ENCODE peak calls at places on chromosomes 2 and 18, in eight cellular contexts. One of them, this sample, is unnamed.
A peak's percentile ranks its signal among the peaks of the same experiment; 100 is the strongest.

GRCh38 chr18:7941533-7941932 is 374.4 kb downstream of the PTPRM start:
- DNase-seq in ascending aorta: no peak
- DNase-seq in mammary epithelial cell: peak; percentile 80
- DNase-seq in CD8-positive, alpha-beta T cell: no peak
- DNase-seq in psoas muscle: peak; percentile 61
- DNase-seq in endothelial cell of umbilical vein: peak; percentile 35
- DNase-seq in stomach: peak; percentile 91
- DNase-seq in heart left ventricle: peak; percentile 71
- DNase-seq in this sample: no peak

GRCh38 chr2:221571108-221571390 is 1.1 kb downstream of the EPHA4 start:
- DNase-seq in stomach: no peak
- DNase-seq in psoas muscle: peak; percentile 13
- DNase-seq in ascending aorta: no peak
- DNase-seq in mammary epithelial cell: no peak
- DNase-seq in endothelial cell of umbilical vein: peak; percentile 27
- DNase-seq in CD8-positive, alpha-beta T cell: peak; percentile 40
- DNase-seq in heart left ventricle: no peak
- DNase-seq in this sample: peak; percentile 3

GRCh38 chr2:174957049-174957448 is 48.1 kb downstream of the CHN1 start:
- DNase-seq in CD8-positive, alpha-beta T cell: no peak
- DNase-seq in ascending aorta: no peak
- DNase-seq in heart left ventricle: no peak
- DNase-seq in stomach: no peak
- DNase-seq in endothelial cell of umbilical vein: no peak
- DNase-seq in mammary epithelial cell: no peak
- DNase-seq in psoas muscle: no peak
- DNase-seq in this sample: no peak

GRCh38 chr2:234377761-234378341 is 119.0 kb downstream of the ARL4C start:
- DNase-seq in endothelial cell of umbilical vein: no peak
- DNase-seq in ascending aorta: no peak
- DNase-seq in psoas muscle: no peak
- DNase-seq in heart left ventricle: no peak
- DNase-seq in CD8-positive, alpha-beta T cell: no peak
- DNase-seq in stomach: no peak
- DNase-seq in mammary epithelial cell: no peak
- DNase-seq in this sample: no peak

GRCh38 chr2:106020821-106021316 is 173.2 kb downstream of the UXS1 start:
- DNase-seq in psoas muscle: no peak
- DNase-seq in mammary epithelial cell: no peak
- DNase-seq in stomach: no peak
- DNase-seq in heart left ventricle: peak; percentile 44
- DNase-seq in ascending aorta: no peak
- DNase-seq in endothelial cell of umbilical vein: no peak
- DNase-seq in CD8-positive, alpha-beta T cell: no peak
- DNase-seq in this sample: no peak

GRCh38 chr2:109185801-109186570 is 57.0 kb downstream of the SH3RF3 start:
- DNase-seq in CD8-positive, alpha-beta T cell: no peak
- DNase-seq in heart left ventricle: peak; percentile 55
- DNase-seq in ascending aorta: peak; percentile 88
- DNase-seq in endothelial cell of umbilical vein: peak; percentile 70
- DNase-seq in stomach: no peak
- DNase-seq in mammary epithelial cell: no peak
- DNase-seq in psoas muscle: peak; percentile 81
- DNase-seq in this sample: no peak

GRCh38 chr18:59649575-59649974 is 47.6 kb downstream of the CCBE1 start:
- DNase-seq in heart left ventricle: no peak
- DNase-seq in mammary epithelial cell: no peak
- DNase-seq in endothelial cell of umbilical vein: no peak
- DNase-seq in ascending aorta: no peak
- DNase-seq in psoas muscle: no peak
- DNase-seq in stomach: no peak
- DNase-seq in CD8-positive, alpha-beta T cell: no peak
- DNase-seq in this sample: no peak

GRCh38 chr2:54396107-54396506 is 60.0 kb upstream of the SPTBN1 start:
- DNase-seq in CD8-positive, alpha-beta T cell: no peak
- DNase-seq in stomach: no peak
- DNase-seq in psoas muscle: no peak
- DNase-seq in endothelial cell of umbilical vein: peak; percentile 81
- DNase-seq in mammary epithelial cell: no peak
- DNase-seq in ascending aorta: no peak
- DNase-seq in heart left ventricle: no peak
- DNase-seq in this sample: no peak

GRCh38 chr18:22172594-22173049 is 3.2 kb downstream of the GATA6 start:
- DNase-seq in psoas muscle: no peak
- DNase-seq in heart left ventricle: no peak
- DNase-seq in ascending aorta: no peak
- DNase-seq in stomach: no peak
- DNase-seq in endothelial cell of umbilical vein: peak; percentile 71
- DNase-seq in mammary epithelial cell: no peak
- DNase-seq in CD8-positive, alpha-beta T cell: no peak
- DNase-seq in this sample: no peak

GRCh38 chr2:134089454-134089853 is 164.4 kb upstream of the MGAT5 start:
- DNase-seq in CD8-positive, alpha-beta T cell: no peak
- DNase-seq in endothelial cell of umbilical vein: no peak
- DNase-seq in psoas muscle: no peak
- DNase-seq in ascending aorta: no peak
- DNase-seq in mammary epithelial cell: no peak
- DNase-seq in heart left ventricle: no peak
- DNase-seq in stomach: no peak
- DNase-seq in this sample: no peak

GRCh38 chr2:109446531-109447131 is 167.1 kb downstream of the SEPTIN10 start:
- DNase-seq in heart left ventricle: no peak
- DNase-seq in CD8-positive, alpha-beta T cell: no peak
- DNase-seq in ascending aorta: peak; percentile 61
- DNase-seq in mammary epithelial cell: no peak
- DNase-seq in psoas muscle: no peak
- DNase-seq in endothelial cell of umbilical vein: no peak
- DNase-seq in stomach: no peak
- DNase-seq in this sample: no peak

GRCh38 chr2:35410431-35411061 is 945.0 kb upstream of the CRIM1 start:
- DNase-seq in mammary epithelial cell: peak; percentile 12
- DNase-seq in stomach: peak; percentile 45
- DNase-seq in ascending aorta: no peak
- DNase-seq in heart left ventricle: peak; percentile 28
- DNase-seq in endothelial cell of umbilical vein: peak; percentile 55
- DNase-seq in CD8-positive, alpha-beta T cell: no peak
- DNase-seq in psoas muscle: peak; percentile 45
- DNase-seq in this sample: no peak

DNA sequence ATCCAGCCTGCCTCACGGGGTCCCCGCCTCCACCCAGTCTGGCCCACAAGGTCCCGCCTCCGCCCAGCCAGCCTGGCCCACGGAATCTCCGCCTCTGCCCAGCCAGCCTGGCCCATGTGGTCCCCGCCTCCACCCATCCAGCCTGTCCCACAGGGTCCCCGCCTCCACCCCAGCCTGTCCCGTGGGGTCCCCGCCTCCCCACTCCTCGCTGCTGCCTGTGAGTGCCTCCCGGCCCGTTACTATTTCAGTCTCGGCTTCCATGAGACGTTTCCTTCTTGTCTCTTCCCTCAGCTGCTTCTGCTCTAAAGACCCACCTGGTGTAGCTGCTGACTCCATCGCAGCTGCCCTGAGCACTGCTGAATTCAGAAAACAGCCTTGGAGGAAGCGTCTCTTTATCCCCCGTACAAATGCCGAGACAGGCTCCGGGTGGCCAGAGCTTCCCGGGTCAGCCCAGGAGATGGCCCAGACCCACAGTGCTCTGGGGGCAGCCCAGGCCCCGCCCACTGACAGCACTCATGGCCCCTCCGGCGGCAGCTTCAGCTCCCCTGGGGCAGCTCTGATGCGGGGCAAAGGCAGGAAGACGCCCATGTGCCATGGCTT is 69.8 kb downstream of the NFATC1 start:
- DNase-seq in stomach: peak; percentile 34
- DNase-seq in ascending aorta: no peak
- DNase-seq in heart left ventricle: peak; percentile 53
- DNase-seq in psoas muscle: no peak
- DNase-seq in mammary epithelial cell: no peak
- DNase-seq in CD8-positive, alpha-beta T cell: no peak
- DNase-seq in endothelial cell of umbilical vein: peak; percentile 28
- DNase-seq in this sample: peak; percentile 76
- H3K4me3 ChIP-seq in stomach: no peak overlapping the region
- H3K4me3 ChIP-seq in ascending aorta: no peak overlapping the region
- H3K4me3 ChIP-seq in heart left ventricle: peak overlapping the region; percentile 47
- H3K4me3 ChIP-seq in psoas muscle: no peak overlapping the region
- H3K4me3 ChIP-seq in mammary epithelial cell: no peak overlapping the region
- H3K4me3 ChIP-seq in CD8-positive, alpha-beta T cell: no peak overlapping the region
- H3K4me3 ChIP-seq in endothelial cell of umbilical vein: no peak overlapping the region
- H3K4me3 ChIP-seq in this sample: peak overlapping the region; percentile 59

GRCh38 chr2:166000401-166000800 is 46.8 kb upstream of the TTC21B start:
- DNase-seq in heart left ventricle: no peak
- DNase-seq in endothelial cell of umbilical vein: no peak
- DNase-seq in ascending aorta: no peak
- DNase-seq in mammary epithelial cell: no peak
- DNase-seq in stomach: no peak
- DNase-seq in psoas muscle: no peak
- DNase-seq in CD8-positive, alpha-beta T cell: no peak
- DNase-seq in this sample: no peak
- TF ChIP-seq CTCF in heart left ventricle: no peak
- TF ChIP-seq CTCF in endothelial cell of umbilical vein: no peak
- TF ChIP-seq CTCF in ascending aorta: no peak
- TF ChIP-seq CTCF in mammary epithelial cell: no peak
- TF ChIP-seq CTCF in stomach: no peak
- TF ChIP-seq CTCF in psoas muscle: no peak
- TF ChIP-seq CTCF in CD8-positive, alpha-beta T cell: no peak
- TF ChIP-seq CTCF in this sample: no peak

GRCh38 chr2:48512586-48512985 is 17.4 kb upstream of the STON1 start:
- DNase-seq in ascending aorta: no peak
- DNase-seq in heart left ventricle: no peak
- DNase-seq in psoas muscle: no peak
- DNase-seq in CD8-positive, alpha-beta T cell: no peak
- DNase-seq in stomach: no peak
- DNase-seq in mammary epithelial cell: no peak
- DNase-seq in endothelial cell of umbilical vein: no peak
- DNase-seq in this sample: no peak
- H3K36me3 ChIP-seq in ascending aorta: peaks cover 31% of the 10 kb centered on the region
- H3K36me3 ChIP-seq in heart left ventricle: peaks cover 4% of the 10 kb centered on the region
- H3K36me3 ChIP-seq in psoas muscle: peaks cover 80% of the 10 kb centered on the region
- H3K36me3 ChIP-seq in CD8-positive, alpha-beta T cell: peaks cover 39% of the 10 kb centered on the region
- H3K36me3 ChIP-seq in stomach: peaks cover 69% of the 10 kb centered on the region
- H3K36me3 ChIP-seq in mammary epithelial cell: peaks cover 4% of the 10 kb centered on the region
- H3K36me3 ChIP-seq in endothelial cell of umbilical vein: no peaks in the 10 kb centered on the region
- H3K36me3 ChIP-seq in this sample: peaks cover 6% of the 10 kb centered on the region

DNA sequence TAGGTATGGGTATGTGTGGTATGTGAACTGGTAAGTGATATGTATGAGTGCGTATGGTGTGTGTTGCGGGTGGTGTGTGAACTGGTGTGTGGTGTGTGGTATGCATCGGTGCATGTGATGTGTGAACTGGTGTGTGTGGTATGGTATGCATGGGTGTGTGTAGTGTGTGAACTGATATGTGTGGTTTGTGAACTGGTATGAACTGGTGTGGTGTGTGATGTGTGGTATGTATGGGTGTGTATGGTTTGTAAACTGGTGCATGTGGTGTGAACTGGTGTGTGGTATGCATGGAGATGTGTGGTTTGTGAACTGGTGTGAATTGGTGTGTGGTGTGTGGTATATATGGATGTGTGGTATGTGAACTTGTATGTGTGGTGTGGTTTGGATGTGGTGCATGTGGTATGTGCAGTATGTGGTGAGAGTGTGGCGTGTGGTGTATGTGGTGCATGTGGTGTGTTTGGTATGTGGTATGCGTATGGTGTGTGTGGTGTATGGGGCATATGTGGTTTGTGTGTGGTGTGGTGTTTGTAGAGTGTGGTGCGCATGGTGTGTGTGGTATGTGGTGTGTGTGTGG is 208.9 kb upstream of the TNP1 start:
- DNase-seq in mammary epithelial cell: no peak
- DNase-seq in heart left ventricle: no peak
- DNase-seq in stomach: no peak
- DNase-seq in psoas muscle: no peak
- DNase-seq in CD8-positive, alpha-beta T cell: no peak
- DNase-seq in endothelial cell of umbilical vein: no peak
- DNase-seq in ascending aorta: no peak
- DNase-seq in this sample: no peak
- H3K4me3 ChIP-seq in mammary epithelial cell: no peak overlapping the region
- H3K4me3 ChIP-seq in heart left ventricle: no peak overlapping the region
- H3K4me3 ChIP-seq in stomach: no peak overlapping the region
- H3K4me3 ChIP-seq in psoas muscle: no peak overlapping the region
- H3K4me3 ChIP-seq in CD8-positive, alpha-beta T cell: no peak overlapping the region
- H3K4me3 ChIP-seq in endothelial cell of umbilical vein: no peak overlapping the region
- H3K4me3 ChIP-seq in ascending aorta: no peak overlapping the region
- H3K4me3 ChIP-seq in this sample: no peak overlapping the region

DNA sequence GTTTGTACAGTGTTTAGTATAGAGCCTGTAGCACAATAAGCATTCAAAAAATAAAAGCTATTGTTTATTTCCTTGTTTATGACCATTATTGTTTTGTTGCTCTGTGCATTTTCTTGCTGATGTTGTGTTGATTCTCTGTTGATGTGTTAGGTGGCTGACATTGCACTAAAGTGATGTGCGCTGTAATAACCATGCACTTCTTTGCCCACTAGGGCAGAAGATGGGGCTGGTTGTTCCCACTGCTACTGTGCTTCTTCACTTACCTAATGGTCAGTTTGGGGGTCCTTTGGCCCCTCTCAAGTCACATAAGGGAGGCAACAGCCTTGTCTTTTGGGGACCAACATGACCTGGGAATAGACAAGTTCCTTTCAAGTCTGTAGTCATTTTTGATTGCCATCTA is 6.0 kb downstream of the SCG2 start:
- DNase-seq in mammary epithelial cell: no peak
- DNase-seq in stomach: no peak
- DNase-seq in endothelial cell of umbilical vein: no peak
- DNase-seq in CD8-positive, alpha-beta T cell: no peak
- DNase-seq in psoas muscle: no peak
- DNase-seq in ascending aorta: no peak
- DNase-seq in heart left ventricle: no peak
- DNase-seq in this sample: no peak
- TF ChIP-seq CTCF in mammary epithelial cell: no peak
- TF ChIP-seq CTCF in stomach: no peak
- TF ChIP-seq CTCF in endothelial cell of umbilical vein: no peak
- TF ChIP-seq CTCF in CD8-positive, alpha-beta T cell: no peak
- TF ChIP-seq CTCF in psoas muscle: no peak
- TF ChIP-seq CTCF in ascending aorta: no peak
- TF ChIP-seq CTCF in heart left ventricle: no peak
- TF ChIP-seq CTCF in this sample: no peak

This sample was measured in GM06990.